ENCODE peak calls at places on chromosomes 4 and X, in eight cellular contexts. Z is HL-60, E is A549, B is GM23338, L is K562, Y is GM12878, N is HCT116, S is SK-N-SH. Q is an unnamed sample.

GRCh38 chr4:52856802-52857201 is 5.3 kb upstream of the RASL11B start:
- DNase-seq in Z (no peak), E (no peak), B (no peak), L (no peak), Y (no peak), N (no peak), S (no peak), Q (no peak)

GRCh38 chr4:151652841-151653547 is 107.8 kb downstream of the GATB start:
- DNase-seq in Z (no peak), E (no peak), B (no peak), L (no peak), Y (no peak), N (no peak), S (no peak), Q (no peak)

GRCh38 chrX:143854006-143854405 is 29.9 kb upstream of the UBE2NL start:
- DNase-seq in Z (no peak), E (no peak), B (no peak), L (no peak), Y (no peak), N (no peak), S (no peak), Q (no peak)

GRCh38 chr4:106809083-106809482 is 227.0 kb downstream of the DKK2 start:
- DNase-seq in Z (peak), E (no peak), B (peak), L (no peak), Y (no peak), N (peak), S (peak), Q (peak)

GRCh38 chr4:62131049-62131448 is 930.9 kb downstream of the ADGRL3 start:
- DNase-seq in Z (no peak), E (no peak), B (no peak), L (no peak), Y (no peak), N (no peak), S (no peak), Q (no peak)

GRCh38 chr4:56434599-56435000 is 815 bp downstream of the PPAT start:
- DNase-seq in Z (peak), E (peak), B (no peak), L (peak), Y (no peak), N (no peak), S (no peak), Q (no peak)

GRCh38 chrX:57741107-57741506 is 61.0 kb upstream of the NLRP2B start:
- DNase-seq in Z (no peak), E (no peak), B (no peak), L (no peak), Y (no peak), N (no peak), S (no peak), Q (no peak)

GRCh38 chr4:179125870-179126269 is 1683.6 kb upstream of the AGA start:
- DNase-seq in Z (no peak), E (no peak), B (peak), L (no peak), Y (no peak), N (no peak), S (no peak), Q (no peak)

GRCh38 chr4:95142877-95143412 is 385.2 kb downstream of the BMPR1B start:
- DNase-seq in Z (no peak), E (no peak), B (peak), L (no peak), Y (no peak), N (no peak), S (no peak), Q (no peak)
- TF ChIP-seq REST in Z (no peak), E (no peak), B (no peak), L (no peak), Y (no peak), N (no peak), S (no peak), Q (no peak)

DNA sequence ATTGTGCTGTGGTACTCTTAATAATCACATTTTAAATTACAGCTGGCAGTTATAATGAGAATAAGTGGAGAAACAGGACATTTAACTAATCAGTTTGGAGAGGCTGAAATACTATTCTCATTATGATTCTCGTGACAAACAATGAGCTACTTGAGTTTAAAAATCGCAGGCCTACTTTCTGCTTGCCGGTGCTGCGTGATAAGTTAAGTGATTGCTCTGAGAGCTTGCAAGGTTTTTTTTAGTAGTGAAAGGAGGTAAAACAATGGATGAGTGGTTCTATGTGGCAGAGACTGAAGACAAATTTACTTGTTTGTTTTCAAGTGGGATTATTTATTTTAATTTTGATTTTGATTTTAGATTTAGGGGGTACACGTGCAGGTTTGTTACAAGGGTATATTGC is 114.0 kb downstream of the RAPGEF2 start:
- DNase-seq in Z (no peak), E (no peak), B (no peak), L (no peak), Y (no peak), N (no peak), S (no peak), Q (no peak)
- TF ChIP-seq REST in Z (no peak), E (no peak), B (no peak), L (no peak), Y (no peak), N (no peak), S (no peak), Q (no peak)

GRCh38 chr4:53929311-53929710 is 135.1 kb downstream of the CHIC2 start:
- DNase-seq in Z (no peak), E (no peak), B (no peak), L (no peak), Y (no peak), N (no peak), S (no peak), Q (no peak)

GRCh38 chr4:53925050-53925605 is 139.3 kb downstream of the CHIC2 start:
- DNase-seq in Z (no peak), E (no peak), B (no peak), L (no peak), Y (no peak), N (no peak), S (no peak), Q (no peak)

GRCh38 chr4:53929955-53930798 is 134.2 kb downstream of the CHIC2 start:
- DNase-seq in Z (peak), E (peak), B (peak), L (peak), Y (peak), N (peak), S (peak), Q (peak)

GRCh38 chr4:53931423-53932060 is 132.9 kb downstream of the CHIC2 start:
- DNase-seq in Z (no peak), E (no peak), B (no peak), L (no peak), Y (no peak), N (no peak), S (no peak), Q (no peak)

GRCh38 chr4:53928825-53929224 is 135.6 kb downstream of the CHIC2 start:
- DNase-seq in Z (no peak), E (no peak), B (no peak), L (no peak), Y (no peak), N (no peak), S (no peak), Q (no peak)
- TF ChIP-seq REST in Z (no peak), E (no peak), B (no peak), L (no peak), Y (no peak), N (no peak), S (no peak), Q (no peak)

DNA sequence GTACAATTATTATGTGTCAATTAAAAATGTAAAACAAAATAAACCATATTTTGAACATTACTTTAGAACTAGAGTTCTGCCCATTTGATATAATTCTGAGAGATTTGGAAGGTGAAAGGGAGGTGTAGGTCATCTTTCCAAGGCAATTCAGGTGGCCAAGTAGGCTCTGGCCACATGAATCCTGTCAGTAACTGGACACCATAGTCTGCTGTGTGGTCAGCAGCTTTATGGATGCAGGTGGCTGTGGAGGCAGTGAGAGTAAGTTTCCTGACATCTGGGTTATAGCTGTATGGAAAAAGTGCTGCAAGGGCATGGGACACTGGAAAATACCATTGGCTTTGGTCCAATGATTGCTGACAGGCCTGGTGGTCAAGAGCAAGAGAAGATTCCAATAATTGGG is 523.0 kb downstream of the MID1IP1 start:
- DNase-seq in Z (no peak), E (no peak), B (no peak), L (no peak), Y (no peak), N (no peak), S (peak), Q (no peak)
- TF ChIP-seq REST in Z (no peak), E (no peak), B (no peak), L (no peak), Y (no peak), N (no peak), S (no peak), Q (no peak)